ENCODE peak calls at places on chromosomes 11 and 22, in seven cellular contexts. D, G, K, L, I, B and U are unnamed samples.

GRCh38 chr11:129930743-129931142 is 35.4 kb upstream of the NFRKB start:
- DNase-seq in I (no peak), G (no peak), K (no peak), B (no peak), L (no peak), D (no peak), U (no peak)

GRCh38 chr22:36951746-36952145 is 38.3 kb downstream of the CSF2RB start:
- DNase-seq in L (no peak), K (no peak), I (no peak), G (no peak), B (no peak), D (no peak), U (no peak)

GRCh38 chr11:79439430-79439892 is 1.4 kb downstream of the TENM4 start:
- DNase-seq in G (no peak), K (peak; percentile 67), I (no peak), D (peak; percentile 48), B (no peak), L (peak; percentile 8), U (peak; percentile 44)

GRCh38 chr22:46038516-46039430 is 61.8 kb upstream of the WNT7B start:
- DNase-seq in G (no peak), D (no peak), L (no peak), I (no peak), K (peak; percentile 62), B (no peak), U (no peak)

GRCh38 chr11:112000703-112001102 is 24.5 kb upstream of the DLAT start:
- DNase-seq in L (no peak), D (no peak), I (no peak), K (no peak), B (no peak), G (no peak), U (no peak)

GRCh38 chr22:31728857-31729256 is 21.1 kb downstream of the PRR14L start:
- DNase-seq in B (no peak), G (no peak), D (no peak), I (no peak), L (no peak), K (no peak), U (no peak)

GRCh38 chr22:23386245-23386631 is 193.9 kb downstream of the IGLL1 start:
- DNase-seq in L (no peak), I (no peak), K (no peak), G (no peak), D (no peak), B (no peak), U (no peak)

GRCh38 chr22:19886605-19887250 is 32.1 kb upstream of the GNB1L start:
- DNase-seq in D (peak; percentile 93), G (no peak), L (peak; percentile 70), K (no peak), I (no peak), B (no peak), U (peak; percentile 32)

GRCh38 chr11:30059172-30059815 is 42.5 kb upstream of the KCNA4 start:
- DNase-seq in L (no peak), D (no peak), I (no peak), G (no peak), K (no peak), B (no peak), U (no peak)

GRCh38 chr11:2641623-2642022 is 58.2 kb downstream of the KCNQ1OT1 start:
- DNase-seq in D (no peak), I (no peak), B (no peak), G (no peak), L (no peak), K (no peak), U (no peak)

GRCh38 chr11:119472856-119473222 is 49.9 kb upstream of the THY1 start:
- DNase-seq in D (no peak), L (no peak), K (peak; percentile 58), I (no peak), G (no peak), B (no peak), U (no peak)

GRCh38 chr22:49418341-49418894 is 409.3 kb downstream of the BRD1 start:
- DNase-seq in D (no peak), K (peak; percentile 49), L (no peak), B (no peak), I (no peak), G (no peak), U (no peak)

GRCh38 chr11:3675971-3676370 is 4.8 kb upstream of the CHRNA10 start:
- DNase-seq in D (no peak), I (no peak), L (no peak), B (no peak), K (no peak), G (no peak), U (peak; percentile 14)

GRCh38 chr11:108253176-108253575 is 30.3 kb downstream of the ATM start:
- DNase-seq in G (no peak), L (no peak), I (no peak), K (no peak), D (peak; percentile 32), B (no peak), U (peak; percentile 49)

GRCh38 chr11:69297225-69297925 is 3.4 kb downstream of the MYEOV start:
- DNase-seq in D (peak; percentile 98), K (peak; percentile 96), B (peak; percentile 92), I (peak; percentile 90), L (peak; percentile 98), G (peak; percentile 95), U (peak; percentile 99)

GRCh38 chr11:35146074-35146521 is 7.1 kb downstream of the CD44 start:
- DNase-seq in B (no peak), G (no peak), K (no peak), D (peak; percentile 40), I (no peak), L (no peak), U (peak; percentile 87)

GRCh38 chr11:1020211-1020905 is 16.2 kb downstream of the MUC6 start:
- DNase-seq in B (no peak), G (no peak), D (no peak), K (no peak), I (no peak), L (no peak), U (no peak)

GRCh38 chr11:72222907-72223614 is 1.5 kb upstream of the INPPL1 start:
- DNase-seq in L (peak; percentile 97), I (peak; percentile 87), G (peak; percentile 95), B (peak; percentile 96), D (peak; percentile 94), K (peak; percentile 98), U (peak; percentile 87)

GRCh38 chr11:1946812-1947480 is at the start of gene MRPL23:
- DNase-seq in K (peak; percentile 39), L (no peak), B (no peak), G (peak; percentile 14), D (no peak), I (no peak), U (no peak)

GRCh38 chr11:64339754-64340408 is at the start of gene CCDC88B:
- DNase-seq in K (peak; percentile 78), D (no peak), G (peak; percentile 65), B (peak; percentile 66), L (no peak), I (no peak), U (no peak)

GRCh38 chr11:75450826-75451783 is 18.1 kb upstream of the KLHL35 start:
- DNase-seq in I (no peak), L (no peak), G (no peak), K (no peak), D (no peak), B (no peak), U (no peak)

GRCh38 chr11:72333657-72334056 is 89.7 kb upstream of the PHOX2A start:
- DNase-seq in L (peak; percentile 54), B (no peak), D (no peak), K (no peak), I (no peak), G (no peak), U (no peak)

GRCh38 chr11:74272276-74272675 is 39.2 kb downstream of the P4HA3 start:
- DNase-seq in G (no peak), D (no peak), L (no peak), K (no peak), B (no peak), I (no peak), U (no peak)

GRCh38 chr11:6655790-6656580 is at the start of gene DCHS1:
- DNase-seq in D (peak; percentile 39), K (no peak), G (peak; percentile 54), L (peak; percentile 27), I (no peak), B (no peak), U (no peak)

GRCh38 chr22:42282252-42282942 is 11.9 kb upstream of the TCF20 start:
- DNase-seq in D (no peak), B (no peak), K (no peak), I (no peak), G (no peak), L (no peak), U (no peak)
- H3K27ac ChIP-seq in D (no peak overlapping the region), B (no peak overlapping the region), K (no peak overlapping the region), I (no peak overlapping the region), G (no peak overlapping the region), L (no peak overlapping the region), U (no peak overlapping the region)

GRCh38 chr11:47967577-47968230 is 12.7 kb upstream of the PTPRJ start:
- DNase-seq in D (peak; percentile 65), G (no peak), L (no peak), I (no peak), K (no peak), B (no peak), U (no peak)
- H3K27ac ChIP-seq in D (no peak overlapping the region), G (no peak overlapping the region), L (no peak overlapping the region), I (no peak overlapping the region), K (no peak overlapping the region), B (no peak overlapping the region), U (no peak overlapping the region)

DNA sequence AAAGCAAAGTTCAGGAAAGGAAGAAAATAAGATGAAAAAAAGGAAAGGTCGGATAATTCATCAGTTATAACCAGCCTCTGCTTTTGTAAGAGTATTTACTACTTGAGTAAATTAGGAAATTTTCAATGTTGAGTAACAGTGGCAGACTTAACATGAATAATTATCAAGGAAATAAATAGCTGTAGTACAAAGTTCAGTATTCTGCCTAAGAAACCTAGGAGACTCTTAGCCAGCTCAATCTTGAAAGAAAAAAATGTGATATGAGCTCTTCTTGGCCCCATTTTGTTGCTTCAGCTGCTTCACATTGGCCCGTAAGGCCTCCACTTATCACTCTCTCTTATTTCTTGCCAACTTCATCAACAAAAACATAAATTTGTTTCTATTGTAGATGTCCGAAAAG is 17.0 kb upstream of the DNAJB7 start:
- DNase-seq in L (no peak), B (no peak), D (no peak), I (no peak), G (no peak), K (no peak), U (no peak)
- H3K27ac ChIP-seq in L (no peak overlapping the region), B (no peak overlapping the region), D (no peak overlapping the region), I (no peak overlapping the region), G (no peak overlapping the region), K (no peak overlapping the region), U (no peak overlapping the region)

GRCh38 chr22:44550666-44551491 is 52.8 kb upstream of the RTL6 start:
- DNase-seq in I (no peak), B (peak; percentile 37), D (peak; percentile 97), G (peak; percentile 69), K (peak; percentile 61), L (peak; percentile 98), U (peak; percentile 49)

GRCh38 chr22:44546686-44547310 is 48.8 kb upstream of the RTL6 start:
- DNase-seq in K (peak; percentile 34), B (no peak), D (no peak), L (no peak), G (no peak), I (no peak), U (no peak)

GRCh38 chr22:44547371-44547770 is 49.3 kb upstream of the RTL6 start:
- DNase-seq in G (no peak), D (no peak), B (no peak), K (peak; percentile 19), L (no peak), I (no peak), U (no peak)

GRCh38 chr22:44549021-44549420 is 51.0 kb upstream of the RTL6 start:
- DNase-seq in K (peak; percentile 17), G (no peak), B (no peak), D (no peak), L (no peak), I (no peak), U (no peak)

GRCh38 chr22:44549701-44550100 is 51.7 kb upstream of the RTL6 start:
- DNase-seq in G (no peak), D (no peak), L (no peak), K (peak; percentile 31), I (no peak), B (no peak), U (no peak)
- H3K27ac ChIP-seq in G (no peak overlapping the region), D (no peak overlapping the region), L (no peak overlapping the region), K (no peak overlapping the region), I (no peak overlapping the region), B (no peak overlapping the region), U (no peak overlapping the region)